ENCODE peak calls at places on chromosome 2, in five cellular contexts. P, Q, H, C and F are unnamed samples.

GRCh38 chr2:102735431-102736130 is 26.2 kb upstream of the TMEM182 start:
- DNase-seq in P (no peak), Q (no peak), H (no peak), C (no peak), F (no peak)

GRCh38 chr2:71694501-71695234 is 241.3 kb downstream of the DYSF start:
- DNase-seq in P (no peak), Q (no peak), H (no peak), C (no peak), F (peak)

GRCh38 chr2:111135237-111135909 is 14.7 kb downstream of the BCL2L11 start:
- DNase-seq in P (no peak), Q (no peak), H (no peak), C (no peak), F (no peak)

GRCh38 chr2:158928965-158929364 is 39.5 kb upstream of the TANC1 start:
- DNase-seq in P (no peak), Q (no peak), H (peak), C (no peak), F (no peak)

GRCh38 chr2:80889009-80889408 is 584.5 kb upstream of the LRRTM1 start:
- DNase-seq in P (no peak), Q (no peak), H (no peak), C (no peak), F (no peak)

GRCh38 chr2:132392211-132392610 is 24.4 kb upstream of the GPR39 start:
- DNase-seq in P (no peak), Q (no peak), H (no peak), C (no peak), F (no peak)

GRCh38 chr2:205712508-205712907 is 30.2 kb downstream of the NRP2 start:
- DNase-seq in P (no peak), Q (no peak), H (no peak), C (no peak), F (no peak)

GRCh38 chr2:227106845-227107759 is 56.9 kb downstream of the COL4A4 start:
- DNase-seq in P (no peak), Q (no peak), H (peak), C (peak), F (peak)

GRCh38 chr2:239673641-239674040 is 272.8 kb upstream of the HDAC4 start:
- DNase-seq in P (no peak), Q (no peak), H (no peak), C (no peak), F (no peak)